ENCODE peak calls at places on chromosomes 1 and 21, in eight cellular contexts. L is MM.1S, W is spleen, Y is trophoblast cell, X is aorta, B is RWPE1, C is uterus, G is OCI-LY7. I is an unnamed sample.

GRCh38 chr1:172993640-172994039 is 57.1 kb downstream of the TNFSF18 start:
- DNase-seq in L (no peak), W (no peak), Y (peak), X (no peak), B (no peak), C (no peak), G (no peak), I (no peak)

GRCh38 chr1:236677641-236678235 is 8.6 kb upstream of the ACTN2 start:
- DNase-seq in L (no peak), W (no peak), Y (no peak), X (no peak), B (no peak), C (no peak), G (no peak), I (no peak)

GRCh38 chr1:161069731-161070270 is at the start of gene ARHGAP30:
- DNase-seq in L (peak), W (peak), Y (no peak), X (peak), B (no peak), C (peak), G (peak), I (peak)

GRCh38 chr1:56190975-56191768 is 388.2 kb downstream of the PLPP3 start:
- DNase-seq in L (no peak), W (no peak), Y (peak), X (no peak), B (no peak), C (no peak), G (no peak), I (no peak)

GRCh38 chr1:40650075-40650474 is 15.4 kb downstream of the RIMS3 start:
- DNase-seq in L (no peak), W (peak), Y (no peak), X (no peak), B (no peak), C (no peak), G (peak), I (no peak)

GRCh38 chr1:119739150-119739549 is 27.4 kb downstream of the PHGDH start:
- DNase-seq in L (no peak), W (no peak), Y (no peak), X (no peak), B (no peak), C (no peak), G (no peak), I (no peak)

GRCh38 chr1:193256019-193256418 is 69.6 kb upstream of the B3GALT2 start:
- DNase-seq in L (peak), W (no peak), Y (peak), X (no peak), B (no peak), C (no peak), G (no peak), I (no peak)

GRCh38 chr1:71641903-71642302 is 561.1 kb upstream of the ZRANB2 start:
- DNase-seq in L (no peak), W (no peak), Y (no peak), X (no peak), B (no peak), C (no peak), G (no peak), I (no peak)

GRCh38 chr1:63674865-63675815 is 81.9 kb downstream of the PGM1 start:
- DNase-seq in L (no peak), W (no peak), Y (no peak), X (no peak), B (no peak), C (no peak), G (no peak), I (no peak)

GRCh38 chr1:76833151-76833550 is 34.1 kb upstream of the ST6GALNAC5 start:
- DNase-seq in L (no peak), W (no peak), Y (no peak), X (no peak), B (no peak), C (no peak), G (no peak), I (no peak)

GRCh38 chr1:210347112-210347511 is 18.4 kb downstream of the HHAT start:
- DNase-seq in L (peak), W (no peak), Y (peak), X (no peak), B (no peak), C (no peak), G (no peak), I (no peak)

GRCh38 chr1:113976609-113977278 is 2.5 kb upstream of the OLFML3 start:
- DNase-seq in L (no peak), W (no peak), Y (peak), X (no peak), B (peak), C (no peak), G (peak), I (peak)

GRCh38 chr21:45545691-45546531 is 3.7 kb upstream of the SLC19A1 start:
- DNase-seq in L (no peak), W (peak), Y (no peak), X (no peak), B (no peak), C (peak), G (no peak), I (no peak)

GRCh38 chr1:225631041-225631663 is 21.8 kb downstream of the ENAH start:
- DNase-seq in L (no peak), W (no peak), Y (no peak), X (no peak), B (no peak), C (no peak), G (no peak), I (no peak)

GRCh38 chr1:36771222-36771621 is 263.1 kb downstream of the GRIK3 start:
- DNase-seq in L (no peak), W (peak), Y (no peak), X (no peak), B (no peak), C (no peak), G (no peak), I (no peak)

GRCh38 chr1:68363346-68363745 is 86.4 kb downstream of the RPE65 start:
- DNase-seq in L (no peak), W (no peak), Y (no peak), X (no peak), B (no peak), C (no peak), G (no peak), I (no peak)

GRCh38 chr21:26124421-26124833 is 46.1 kb downstream of the APP start:
- DNase-seq in L (no peak), W (no peak), Y (peak), X (no peak), B (no peak), C (no peak), G (no peak), I (peak)

GRCh38 chr1:53126495-53126894 is 15.9 kb downstream of the SLC1A7 start:
- DNase-seq in L (no peak), W (no peak), Y (no peak), X (peak), B (no peak), C (no peak), G (no peak), I (no peak)

GRCh38 chr1:119871881-119872280 is 24.4 kb downstream of the ADAM30 start:
- DNase-seq in L (no peak), W (no peak), Y (no peak), X (no peak), B (no peak), C (no peak), G (no peak), I (no peak)

GRCh38 chr1:150151291-150152181 is 1.8 kb downstream of the PLEKHO1 start:
- DNase-seq in L (no peak), W (peak), Y (no peak), X (peak), B (no peak), C (no peak), G (peak), I (no peak)

GRCh38 chr1:226912587-226913176 is 27.4 kb upstream of the COQ8A start:
- DNase-seq in L (peak), W (peak), Y (peak), X (no peak), B (peak), C (peak), G (peak), I (peak)

GRCh38 chr1:42379794-42380616 is 587 bp upstream of the RIMKLA start:
- DNase-seq in L (peak), W (no peak), Y (peak), X (no peak), B (peak), C (peak), G (no peak), I (peak)

GRCh38 chr1:33433509-33434362 is 2.8 kb upstream of the PHC2 start:
- DNase-seq in L (no peak), W (no peak), Y (peak), X (peak), B (peak), C (peak), G (no peak), I (peak)

GRCh38 chr1:209094384-209094783 is 489.1 kb upstream of the CAMK1G start:
- DNase-seq in L (no peak), W (no peak), Y (no peak), X (no peak), B (no peak), C (no peak), G (no peak), I (peak)

GRCh38 chr1:210711825-210712224 is 383.1 kb downstream of the HHAT start:
- DNase-seq in L (no peak), W (no peak), Y (peak), X (no peak), B (no peak), C (no peak), G (no peak), I (no peak)

GRCh38 chr1:94335950-94336349 is 82.2 kb upstream of the ABCD3 start:
- DNase-seq in L (peak), W (no peak), Y (peak), X (peak), B (peak), C (peak), G (peak), I (peak)

GRCh38 chr1:41397943-41398342 is 36.7 kb downstream of the FOXO6 start:
- DNase-seq in L (no peak), W (no peak), Y (no peak), X (no peak), B (no peak), C (no peak), G (no peak), I (no peak)

GRCh38 chr1:184827600-184828368 is 73.1 kb upstream of the EDEM3 start:
- DNase-seq in L (peak), W (no peak), Y (peak), X (no peak), B (peak), C (no peak), G (no peak), I (no peak)

GRCh38 chr1:184825571-184825970 is 70.9 kb upstream of the EDEM3 start:
- DNase-seq in L (peak), W (no peak), Y (no peak), X (no peak), B (no peak), C (no peak), G (no peak), I (no peak)

GRCh38 chr1:184828369-184828717 is 73.7 kb upstream of the EDEM3 start:
- DNase-seq in L (peak), W (no peak), Y (no peak), X (no peak), B (no peak), C (no peak), G (no peak), I (no peak)

GRCh38 chr1:184824716-184825323 is 70.2 kb upstream of the EDEM3 start:
- DNase-seq in L (peak), W (no peak), Y (no peak), X (no peak), B (no peak), C (no peak), G (no peak), I (no peak)

GRCh38 chr1:184826001-184826400 is 71.3 kb upstream of the EDEM3 start:
- DNase-seq in L (peak), W (no peak), Y (no peak), X (no peak), B (no peak), C (no peak), G (no peak), I (no peak)
- H3K27ac ChIP-seq in L (no peak), W (no peak), Y (no peak), X (peak), B (no peak), C (peak), G (no peak), I (no peak)

DNA sequence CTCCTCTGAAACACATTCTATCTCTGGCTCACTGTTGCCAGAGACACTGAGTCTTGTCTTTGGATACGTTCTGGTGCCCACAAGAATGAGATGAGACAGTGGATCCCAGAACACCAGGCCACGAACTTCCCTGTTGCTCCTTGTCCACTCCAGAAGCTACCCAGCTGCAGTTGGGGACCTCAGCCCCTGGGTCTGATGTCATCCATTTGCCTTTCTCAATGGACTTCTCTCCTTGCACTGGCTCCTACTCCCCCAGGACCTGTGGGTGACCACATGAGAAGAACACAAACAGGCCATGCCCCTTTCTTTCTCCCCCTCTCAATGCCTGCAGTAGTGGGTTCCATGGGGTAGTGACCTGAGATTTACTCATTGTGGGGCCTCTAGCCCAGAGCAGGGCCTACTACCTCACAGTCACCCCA is 5.9 kb downstream of the NBPF1 start:
- DNase-seq in L (no peak), W (peak), Y (no peak), X (peak), B (no peak), C (no peak), G (no peak), I (no peak)
- H3K27ac ChIP-seq in L (no peak), W (no peak), Y (no peak), X (no peak), B (no peak), C (no peak), G (no peak), I (no peak)

GRCh38 chr1:170200665-170201397 is 55.1 kb downstream of the NTMT2 start:
- DNase-seq in L (no peak), W (no peak), Y (no peak), X (no peak), B (no peak), C (no peak), G (no peak), I (no peak)
- H3K27ac ChIP-seq in L (no peak), W (no peak), Y (no peak), X (no peak), B (no peak), C (peak), G (no peak), I (no peak)

GRCh38 chr1:28499553-28499952 is 6.3 kb upstream of the RCC1 start:
- DNase-seq in L (no peak), W (no peak), Y (no peak), X (no peak), B (no peak), C (no peak), G (no peak), I (no peak)

GRCh38 chr1:28503117-28503516 is 2.7 kb upstream of the RCC1 start:
- DNase-seq in L (no peak), W (no peak), Y (no peak), X (no peak), B (no peak), C (no peak), G (no peak), I (no peak)

GRCh38 chr1:28505406-28506187 is at the start of gene RCC1:
- DNase-seq in L (peak), W (peak), Y (peak), X (peak), B (peak), C (peak), G (peak), I (peak)

GRCh38 chr1:28506907-28507246 is 1.0 kb downstream of the RCC1 start:
- DNase-seq in L (no peak), W (no peak), Y (no peak), X (no peak), B (no peak), C (no peak), G (peak), I (no peak)

GRCh38 chr1:28501925-28502324 is 3.9 kb upstream of the RCC1 start:
- DNase-seq in L (no peak), W (no peak), Y (no peak), X (no peak), B (no peak), C (no peak), G (no peak), I (no peak)
- H3K27ac ChIP-seq in L (no peak), W (no peak), Y (no peak), X (no peak), B (no peak), C (no peak), G (no peak), I (no peak)

GRCh38 chr1:2478100-2478499 is 2.0 kb downstream of the PLCH2 start:
- DNase-seq in L (no peak), W (no peak), Y (no peak), X (no peak), B (no peak), C (no peak), G (no peak), I (no peak)

GRCh38 chr1:2477309-2477708 is 1.2 kb downstream of the PLCH2 start:
- DNase-seq in L (no peak), W (no peak), Y (no peak), X (no peak), B (no peak), C (no peak), G (no peak), I (no peak)

GRCh38 chr1:2475571-2475970 is 518 bp upstream of the PLCH2 start:
- DNase-seq in L (no peak), W (no peak), Y (no peak), X (no peak), B (no peak), C (no peak), G (no peak), I (no peak)

GRCh38 chr1:2474933-2475371 is 1.1 kb upstream of the PLCH2 start:
- DNase-seq in L (no peak), W (peak), Y (no peak), X (no peak), B (no peak), C (no peak), G (no peak), I (no peak)

DNA sequence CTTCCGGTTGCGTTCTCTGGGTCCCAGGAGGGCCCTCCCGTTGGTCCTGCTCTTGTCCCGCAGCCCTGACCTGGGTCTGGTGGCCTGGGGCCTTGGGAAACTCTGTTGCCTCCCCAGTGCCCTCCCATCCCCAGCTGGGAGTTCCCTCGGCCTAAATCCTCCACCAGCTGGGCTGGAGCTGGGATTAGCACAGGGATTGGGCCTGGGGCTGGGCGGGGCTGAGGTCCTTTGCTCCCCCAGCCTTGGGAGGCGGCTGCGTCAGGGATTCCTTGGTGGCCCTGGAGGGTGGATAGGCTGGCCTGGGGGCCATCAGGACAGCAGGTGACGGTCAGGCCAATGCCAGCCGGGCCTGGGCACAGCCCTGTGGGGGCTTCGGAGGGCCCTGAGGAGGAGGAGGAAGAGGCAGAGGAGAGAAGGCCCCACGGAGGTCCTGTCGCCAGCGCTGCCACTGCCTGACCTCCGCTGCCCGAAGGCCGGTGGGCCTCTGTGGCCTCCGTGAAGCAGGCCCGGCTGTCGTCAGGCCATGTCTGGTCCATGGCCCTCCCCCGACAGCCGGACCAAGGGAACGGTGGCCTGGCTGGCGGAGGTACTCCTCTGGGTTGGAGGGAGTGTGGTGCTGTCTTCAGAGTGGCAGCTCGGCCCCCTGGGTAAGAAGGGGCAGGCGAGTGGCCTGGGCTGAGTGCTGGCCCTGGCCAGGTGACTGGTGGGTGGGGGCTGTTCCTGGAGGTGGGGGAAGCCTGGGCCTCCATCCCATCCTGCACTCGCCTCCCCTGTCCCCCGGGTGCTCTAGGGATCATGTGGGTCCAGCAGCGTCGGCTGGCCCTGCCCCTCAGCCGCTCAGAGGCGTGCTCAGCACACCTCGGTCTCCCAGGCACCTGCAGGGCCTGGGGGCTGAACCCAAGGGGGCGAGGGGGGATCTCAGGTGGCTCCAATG is at the start of gene PLCH2:
- DNase-seq in L (no peak), W (no peak), Y (no peak), X (no peak), B (no peak), C (no peak), G (no peak), I (no peak)
- H3K27ac ChIP-seq in L (no peak), W (peak), Y (no peak), X (no peak), B (peak), C (no peak), G (no peak), I (no peak)

DNA sequence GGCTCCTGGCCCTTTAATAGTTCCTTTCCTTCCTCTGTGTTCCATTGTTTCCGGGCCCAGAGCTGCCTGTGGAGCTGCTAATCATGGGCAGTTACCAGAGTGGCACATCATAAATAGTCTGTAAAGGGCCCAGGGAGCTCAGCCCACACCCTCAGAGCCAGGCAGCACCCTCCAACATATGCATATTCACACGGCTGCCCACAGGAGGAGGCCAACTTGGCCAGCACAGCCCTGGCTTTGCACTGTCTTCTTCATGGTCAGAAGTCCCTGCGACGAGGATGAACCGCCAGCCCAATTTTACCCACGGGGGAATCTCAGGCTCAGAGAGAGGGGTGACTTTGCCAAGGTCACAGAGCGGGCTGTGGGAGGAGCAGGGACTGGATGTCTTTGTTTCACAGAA is 172.5 kb downstream of the TRABD2B start:
- DNase-seq in L (no peak), W (no peak), Y (no peak), X (no peak), B (no peak), C (no peak), G (no peak), I (no peak)
- H3K27ac ChIP-seq in L (no peak), W (no peak), Y (no peak), X (no peak), B (no peak), C (no peak), G (no peak), I (no peak)

GRCh38 chr1:207818971-207819451 is 67.2 kb downstream of the CD46 start:
- DNase-seq in L (no peak), W (no peak), Y (peak), X (no peak), B (no peak), C (no peak), G (no peak), I (no peak)
- H3K27ac ChIP-seq in L (no peak), W (no peak), Y (no peak), X (no peak), B (peak), C (peak), G (no peak), I (no peak)

GRCh38 chr1:24699628-24700027 is 45.6 kb upstream of the CLIC4 start:
- DNase-seq in L (no peak), W (no peak), Y (no peak), X (no peak), B (no peak), C (no peak), G (no peak), I (peak)
- H3K27ac ChIP-seq in L (no peak), W (no peak), Y (no peak), X (no peak), B (no peak), C (no peak), G (no peak), I (peak)

GRCh38 chr1:229027622-229028182 is 243.2 kb upstream of the RAB4A start:
- DNase-seq in L (peak), W (no peak), Y (peak), X (no peak), B (peak), C (no peak), G (peak), I (peak)
- H3K27ac ChIP-seq in L (no peak), W (peak), Y (no peak), X (no peak), B (peak), C (no peak), G (no peak), I (no peak)

GRCh38 chr1:181987996-181988395 is 73.5 kb downstream of the ZNF648 start:
- DNase-seq in L (no peak), W (no peak), Y (no peak), X (no peak), B (no peak), C (no peak), G (no peak), I (no peak)
- H3K27ac ChIP-seq in L (no peak), W (no peak), Y (no peak), X (no peak), B (no peak), C (no peak), G (no peak), I (no peak)

I was measured in SJCRH30.